ENCODE peak calls at places on chromosome 16, in five cellular contexts. T is stimulated activated effector memory CD8-positive, alpha-beta T cell treated with anti-CD3 and anti-CD28 coated beads, Interleukin-12 subunit alpha, Interleukin-12 subunit beta, amount 100 ng/mL, for 72 hours; M is activated T-helper 1 cell treated with Interleukin-2 at 50 U/mL for 16 hours; V is ELR; O is Caki2. Z is an unnamed sample.

GRCh38 chr16:87358696-87359095 is 24.9 kb downstream of the FBXO31 start:
- DNase-seq in M (no peak), O (no peak), T (no peak), V (no peak), Z (no peak)

GRCh38 chr16:27083861-27084261 is 17.1 kb downstream of the C16orf82 start:
- DNase-seq in T (no peak), M (no peak), V (no peak), O (no peak), Z (no peak)

GRCh38 chr16:66911801-66912200 is 6.9 kb downstream of the CDH16 start:
- DNase-seq in T (no peak), V (no peak), O (no peak), M (no peak), Z (no peak)

GRCh38 chr16:57807968-57808528 is 5.8 kb upstream of the KIFC3 start:
- DNase-seq in V (peak), T (no peak), M (peak), O (peak), Z (peak)

GRCh38 chr16:67249762-67250327 is 1.1 kb downstream of the SLC9A5 start:
- DNase-seq in V (no peak), O (no peak), M (no peak), T (no peak), Z (no peak)

GRCh38 chr16:66690106-66690847 is 6.3 kb downstream of the CMTM4 start:
- DNase-seq in O (no peak), M (no peak), T (no peak), V (no peak), Z (no peak)

GRCh38 chr16:11168386-11169065 is 87.5 kb downstream of the SOCS1 start:
- DNase-seq in O (no peak), T (no peak), V (no peak), M (no peak), Z (no peak)

GRCh38 chr16:88345031-88345942 is 37.5 kb upstream of the ZNF469 start:
- DNase-seq in M (no peak), O (no peak), T (no peak), V (no peak), Z (no peak)

GRCh38 chr16:50722410-50722737 is 19.5 kb upstream of the CYLD start:
- DNase-seq in O (no peak), M (no peak), V (no peak), T (no peak), Z (no peak)

GRCh38 chr16:1211451-1212268 is 13.4 kb downstream of the TPSG1 start:
- DNase-seq in M (no peak), O (no peak), V (no peak), T (no peak), Z (peak)

GRCh38 chr16:72787519-72788268 is 260.2 kb downstream of the ZFHX3 start:
- DNase-seq in V (peak), O (no peak), M (peak), T (peak), Z (peak)

GRCh38 chr16:1610071-1610840 is 1.6 kb downstream of the IFT140 start:
- DNase-seq in V (peak), O (peak), M (peak), T (peak), Z (peak)

GRCh38 chr16:1154291-1154886 is 1.5 kb downstream of the CACNA1H start:
- DNase-seq in T (no peak), O (no peak), V (no peak), M (no peak), Z (peak)

GRCh38 chr16:77894054-77894632 is 105.8 kb downstream of the VAT1L start:
- DNase-seq in O (no peak), M (no peak), V (no peak), T (no peak), Z (no peak)

GRCh38 chr16:1787322-1788094 is 4.7 kb downstream of the NUBP2 start:
- DNase-seq in V (no peak), O (no peak), M (no peak), T (no peak), Z (no peak)

GRCh38 chr16:85395207-85395912 is 217.8 kb upstream of the GSE1 start:
- DNase-seq in T (no peak), O (peak), M (no peak), V (peak), Z (no peak)

GRCh38 chr16:72958522-72959076 is 89.3 kb downstream of the ZFHX3 start:
- DNase-seq in O (no peak), M (no peak), V (no peak), T (no peak), Z (no peak)

GRCh38 chr16:27446721-27447120 is 44.7 kb downstream of the IL21R start:
- DNase-seq in T (no peak), M (peak), V (no peak), O (no peak), Z (no peak)

GRCh38 chr16:53913082-53913870 is 209.3 kb downstream of the FTO start:
- DNase-seq in V (peak), T (no peak), M (no peak), O (peak), Z (no peak)

GRCh38 chr16:77531741-77532140 is 96.9 kb upstream of the ADAMTS18 start:
- DNase-seq in M (no peak), T (no peak), O (peak), V (peak), Z (no peak)

Z was measured in head of caudate nucleus.